ENCODE peak calls at places on chromosomes 16 and 17, in nine cellular contexts. A is left cardiac atrium; Y is IMR-90; K is left ventricle myocardium superior; P is stimulated activated CD4-positive, alpha-beta T cell treated with anti-CD3 and anti-CD28 coated beads, TNF-alpha, amount 100 ng/mL, for 4 hours; H is MCF 10A; Z is foreskin fibroblast; E is NCI-H1092; S is naive B cell. F is an unnamed sample.
A peak's percentile ranks its signal among the peaks of the same experiment; 100 is the strongest.

GRCh38 chr16:69349508-69349907 is 2.1 kb downstream of the TMED6 start:
- DNase-seq in K (no peak), S (no peak), A (no peak), P (no peak), Y (no peak), E (no peak), Z (no peak), H (no peak), F (no peak)

GRCh38 chr16:3745751-3746355 is 28.5 kb upstream of the TRAP1 start:
- DNase-seq in H (no peak), E (no peak), Z (peak; percentile 21), A (no peak), K (no peak), S (no peak), Y (peak; percentile 70), P (no peak), F (no peak)

GRCh38 chr17:83203073-83203471 is 123.7 kb downstream of the METRNL start:
- DNase-seq in H (peak; percentile 87), S (no peak), Y (peak; percentile 94), Z (peak; percentile 98), K (peak; percentile 60), E (no peak), A (peak; percentile 67), P (no peak), F (peak; percentile 24)

GRCh38 chr17:57939797-57940196 is 15.4 kb downstream of the CUEDC1 start:
- DNase-seq in Y (no peak), E (peak; percentile 58), H (no peak), S (peak; percentile 87), P (no peak), A (peak; percentile 42), K (peak; percentile 64), Z (no peak), F (no peak)

GRCh38 chr16:86929149-86929871 is 351.0 kb downstream of the FOXL1 start:
- DNase-seq in Z (peak; percentile 48), A (peak; percentile 83), H (no peak), P (no peak), Y (peak; percentile 93), S (no peak), K (peak; percentile 65), E (no peak), F (no peak)

GRCh38 chr17:81863123-81863675 is 2.9 kb upstream of the P4HB start:
- DNase-seq in E (no peak), Y (no peak), A (no peak), S (no peak), P (no peak), H (no peak), K (no peak), Z (no peak), F (no peak)

GRCh38 chr16:12120331-12120981 is 143.9 kb downstream of the SNX29 start:
- DNase-seq in H (no peak), S (peak; percentile 46), K (no peak), Y (peak; percentile 84), Z (peak; percentile 76), P (no peak), A (peak; percentile 47), E (no peak), F (no peak)

GRCh38 chr17:47719411-47720152 is 13.5 kb upstream of the TBX21 start:
- DNase-seq in A (no peak), Y (peak; percentile 72), S (no peak), P (no peak), H (peak; percentile 18), E (no peak), Z (peak; percentile 83), K (no peak), F (no peak)

GRCh38 chr16:85448557-85449194 is 164.4 kb upstream of the GSE1 start:
- DNase-seq in S (peak; percentile 52), Z (no peak), Y (no peak), P (no peak), H (no peak), K (no peak), E (peak; percentile 96), A (no peak), F (no peak)

GRCh38 chr16:81491522-81492188 is 47.0 kb downstream of the CMIP start:
- DNase-seq in E (peak; percentile 49), Z (peak; percentile 84), S (no peak), P (no peak), H (peak; percentile 26), K (no peak), Y (peak; percentile 65), A (no peak), F (no peak)

GRCh38 chr16:5041604-5042133 is 7.9 kb upstream of the NAGPA start:
- DNase-seq in E (no peak), Y (peak; percentile 83), H (peak; percentile 28), Z (peak; percentile 31), P (no peak), S (no peak), K (no peak), A (no peak), F (no peak)

GRCh38 chr17:7589204-7589868 is 558 bp downstream of the SOX15 start:
- DNase-seq in P (no peak), S (peak; percentile 58), Y (peak; percentile 83), H (peak; percentile 92), E (no peak), A (peak; percentile 89), Z (peak; percentile 96), K (peak; percentile 92), F (peak; percentile 88)

GRCh38 chr17:55433629-55434422 is 12.2 kb upstream of the MMD start:
- DNase-seq in S (no peak), P (no peak), A (no peak), Y (peak; percentile 96), H (peak; percentile 95), Z (peak; percentile 96), K (no peak), E (no peak), F (no peak)

GRCh38 chr17:35088911-35089845 is 25.7 kb upstream of the RFFL start:
- DNase-seq in P (peak; percentile 86), A (peak; percentile 87), Z (peak; percentile 94), H (peak; percentile 83), K (peak; percentile 93), Y (peak; percentile 69), E (peak; percentile 65), S (peak; percentile 86), F (peak; percentile 92)

GRCh38 chr17:17525956-17526355 is 29.8 kb upstream of the RASD1 start:
- DNase-seq in P (no peak), A (peak; percentile 10), E (no peak), S (no peak), Z (no peak), K (peak; percentile 35), H (no peak), Y (no peak), F (no peak)

GRCh38 chr16:75987323-75987722 is 261.0 kb upstream of the CPHXL start:
- DNase-seq in Z (no peak), S (no peak), K (no peak), A (no peak), Y (no peak), P (no peak), E (no peak), H (no peak), F (no peak)

GRCh38 chr17:66355510-66355909 is 53.1 kb downstream of the PRKCA start:
- DNase-seq in S (no peak), Z (peak; percentile 67), H (no peak), E (no peak), K (no peak), P (no peak), A (no peak), Y (peak; percentile 40), F (no peak)

GRCh38 chr17:15920758-15921239 is 24.1 kb upstream of the ADORA2B start:
- DNase-seq in K (peak; percentile 57), Y (peak; percentile 97), S (no peak), P (no peak), A (peak; percentile 42), E (no peak), H (peak; percentile 99), Z (peak; percentile 83), F (peak; percentile 22)

GRCh38 chr16:28623172-28623711 is 13.4 kb upstream of the SULT1A1 start:
- DNase-seq in Y (no peak), K (peak; percentile 63), Z (peak; percentile 37), E (peak; percentile 77), S (peak; percentile 26), H (peak; percentile 47), A (peak; percentile 48), P (peak; percentile 60), F (no peak)

GRCh38 chr16:81551141-81551808 is 106.7 kb downstream of the CMIP start:
- DNase-seq in Y (peak; percentile 70), Z (peak; percentile 57), A (no peak), P (no peak), K (no peak), E (no peak), S (no peak), H (no peak), F (no peak)

GRCh38 chr17:7418472-7419152 is 1.5 kb upstream of the SPEM1 start:
- DNase-seq in P (no peak), K (no peak), Y (no peak), H (no peak), E (no peak), Z (no peak), S (no peak), A (no peak), F (peak; percentile 78)

GRCh38 chr17:59219992-59220327 is 351 bp upstream of the GDPD1 start:
- DNase-seq in S (no peak), K (no peak), Z (no peak), Y (no peak), A (no peak), P (no peak), H (no peak), E (no peak), F (no peak)

GRCh38 chr17:50273654-50274040 is 619 bp upstream of the TMEM92 start:
- DNase-seq in E (no peak), P (no peak), K (no peak), Y (no peak), H (no peak), S (no peak), Z (no peak), A (no peak), F (no peak)

GRCh38 chr17:41417576-41418015 is 6.8 kb downstream of the KRT37 start:
- DNase-seq in K (no peak), P (no peak), H (peak; percentile 34), E (no peak), S (peak; percentile 3), A (no peak), Y (peak; percentile 43), Z (peak; percentile 29), F (no peak)

GRCh38 chr16:17392857-17393421 is 77.8 kb downstream of the XYLT1 start:
- DNase-seq in K (no peak), E (no peak), S (no peak), A (no peak), Z (no peak), Y (no peak), P (no peak), H (no peak), F (no peak)

GRCh38 chr17:42472709-42473521 is 14.2 kb downstream of the ATP6V0A1 start:
- DNase-seq in H (peak; percentile 62), Z (peak; percentile 91), K (no peak), E (no peak), A (no peak), S (no peak), P (no peak), Y (peak; percentile 93), F (no peak)

F was measured in posterior cingulate gyrus.